ENCODE peak calls at places on chromosomes 16 and 17, in eight cellular contexts. G, X, Y, B, R, O, I and L are unnamed samples.

GRCh38 chr16:27235055-27235937 is 32.0 kb downstream of the KDM8 start:
- DNase-seq in G (no peak), X (peak), Y (peak), B (peak), R (peak), O (peak), I (peak), L (no peak)

GRCh38 chr17:44350733-44351226 is 5.7 kb downstream of the GRN start:
- DNase-seq in G (peak), X (peak), Y (peak), B (peak), R (no peak), O (peak), I (no peak), L (no peak)

GRCh38 chr16:51276335-51276734 is 125.3 kb upstream of the SALL1 start:
- DNase-seq in G (no peak), X (no peak), Y (no peak), B (no peak), R (peak), O (no peak), I (no peak), L (no peak)

GRCh38 chr17:49063652-49064051 is 66.5 kb downstream of the IGF2BP1 start:
- DNase-seq in G (no peak), X (no peak), Y (no peak), B (no peak), R (no peak), O (no peak), I (no peak), L (no peak)

GRCh38 chr17:1019451-1019850 is 22.5 kb downstream of the TIMM22 start:
- DNase-seq in G (no peak), X (no peak), Y (no peak), B (no peak), R (no peak), O (peak), I (no peak), L (no peak)

GRCh38 chr16:49055824-49056545 is 225.7 kb downstream of the CBLN1 start:
- DNase-seq in G (no peak), X (no peak), Y (no peak), B (no peak), R (no peak), O (no peak), I (no peak), L (no peak)

GRCh38 chr17:44599298-44600175 is 42.3 kb downstream of the FZD2 start:
- DNase-seq in G (no peak), X (no peak), Y (peak), B (no peak), R (no peak), O (peak), I (no peak), L (no peak)

GRCh38 chr17:76996741-76997694 is 128.8 kb downstream of the MGAT5B start:
- DNase-seq in G (no peak), X (no peak), Y (no peak), B (no peak), R (no peak), O (no peak), I (no peak), L (no peak)

GRCh38 chr17:58060596-58061191 is 22.5 kb upstream of the DYNLL2 start:
- DNase-seq in G (no peak), X (peak), Y (peak), B (no peak), R (no peak), O (no peak), I (peak), L (no peak)

GRCh38 chr16:11597737-11598136 is 11.0 kb upstream of the LITAF start:
- DNase-seq in G (peak), X (peak), Y (no peak), B (no peak), R (no peak), O (no peak), I (no peak), L (no peak)

GRCh38 chr17:915416-916201 is 64.0 kb downstream of the NXN start:
- DNase-seq in G (no peak), X (no peak), Y (no peak), B (no peak), R (no peak), O (peak), I (no peak), L (peak)

GRCh38 chr16:65415460-65415859 is 293.6 kb upstream of the CDH11 start:
- DNase-seq in G (no peak), X (no peak), Y (no peak), B (no peak), R (no peak), O (no peak), I (no peak), L (no peak)

GRCh38 chr17:80264048-80264792 is 3.6 kb downstream of the RNF213 start:
- DNase-seq in G (no peak), X (peak), Y (no peak), B (peak), R (no peak), O (no peak), I (no peak), L (no peak)

GRCh38 chr17:68199837-68200688 is 47.8 kb upstream of the AMZ2 start:
- DNase-seq in G (no peak), X (no peak), Y (no peak), B (no peak), R (no peak), O (no peak), I (no peak), L (no peak)

GRCh38 chr17:45132569-45133463 is 501 bp upstream of the PLCD3 start:
- DNase-seq in G (peak), X (peak), Y (peak), B (peak), R (peak), O (peak), I (no peak), L (no peak)

GRCh38 chr17:19448341-19449268 is 37.6 kb downstream of the RNF112 start:
- DNase-seq in G (no peak), X (no peak), Y (no peak), B (no peak), R (peak), O (peak), I (no peak), L (no peak)

GRCh38 chr17:65535777-65536572 is 25.5 kb downstream of the AXIN2 start:
- DNase-seq in G (no peak), X (peak), Y (no peak), B (no peak), R (no peak), O (no peak), I (no peak), L (no peak)

GRCh38 chr17:77423589-77424451 is 283.1 kb downstream of the SEC14L1 start:
- DNase-seq in G (no peak), X (no peak), Y (peak), B (no peak), R (peak), O (no peak), I (peak), L (no peak)

GRCh38 chr17:77422104-77422782 is 281.5 kb downstream of the SEC14L1 start:
- DNase-seq in G (no peak), X (no peak), Y (no peak), B (no peak), R (no peak), O (no peak), I (no peak), L (no peak)

GRCh38 chr17:76840884-76841775 is 27.1 kb upstream of the MGAT5B start:
- DNase-seq in G (no peak), X (no peak), Y (no peak), B (no peak), R (no peak), O (peak), I (no peak), L (no peak)

GRCh38 chr17:82297280-82297803 is 20.1 kb downstream of the CD7 start:
- DNase-seq in G (no peak), X (peak), Y (peak), B (peak), R (peak), O (no peak), I (no peak), L (peak)

GRCh38 chr17:67187927-67188326 is 57.1 kb downstream of the HELZ start:
- DNase-seq in G (no peak), X (no peak), Y (no peak), B (no peak), R (no peak), O (no peak), I (no peak), L (no peak)

GRCh38 chr16:78605548-78606097 is 506.2 kb downstream of the WWOX start:
- DNase-seq in G (no peak), X (no peak), Y (no peak), B (no peak), R (no peak), O (no peak), I (no peak), L (no peak)

GRCh38 chr17:21007646-21008045 is 35.2 kb downstream of the USP22 start:
- DNase-seq in G (no peak), X (no peak), Y (no peak), B (no peak), R (no peak), O (no peak), I (no peak), L (no peak)

GRCh38 chr17:65137076-65137935 is at the start of gene RGS9:
- DNase-seq in G (peak), X (peak), Y (peak), B (peak), R (peak), O (peak), I (peak), L (peak)

GRCh38 chr16:74627506-74628220 is 20.7 kb upstream of the GLG1 start:
- DNase-seq in G (no peak), X (no peak), Y (no peak), B (no peak), R (no peak), O (no peak), I (peak), L (no peak)

GRCh38 chr17:63647065-63647725 is 25.0 kb downstream of the MAP3K3 start:
- DNase-seq in G (no peak), X (no peak), Y (no peak), B (no peak), R (no peak), O (no peak), I (no peak), L (no peak)

GRCh38 chr17:67992541-67993152 is 3.6 kb downstream of the C17orf58 start:
- DNase-seq in G (no peak), X (no peak), Y (no peak), B (no peak), R (no peak), O (no peak), I (no peak), L (no peak)

GRCh38 chr17:57861000-57861736 is 11.3 kb upstream of the MRPS23 start:
- DNase-seq in G (peak), X (peak), Y (peak), B (peak), R (no peak), O (no peak), I (no peak), L (no peak)

GRCh38 chr17:16506188-16506587 is 14.2 kb upstream of the LRRC75A start:
- DNase-seq in G (no peak), X (no peak), Y (no peak), B (no peak), R (no peak), O (no peak), I (no peak), L (no peak)

GRCh38 chr16:75110637-75111513 is 5.7 kb downstream of the LDHD start:
- DNase-seq in G (peak), X (peak), Y (peak), B (peak), R (peak), O (peak), I (peak), L (peak)

GRCh38 chr16:12675852-12676251 is 127.8 kb downstream of the CPPED1 start:
- DNase-seq in G (no peak), X (no peak), Y (no peak), B (no peak), R (no peak), O (no peak), I (no peak), L (no peak)

GRCh38 chr17:40335620-40336019 is 26.6 kb downstream of the RARA start:
- DNase-seq in G (no peak), X (no peak), Y (no peak), B (no peak), R (no peak), O (no peak), I (no peak), L (no peak)

GRCh38 chr16:27841061-27841801 is 222.3 kb downstream of the GSG1L start:
- DNase-seq in G (peak), X (peak), Y (no peak), B (no peak), R (no peak), O (no peak), I (no peak), L (no peak)

GRCh38 chr17:15341385-15341849 is at the start of gene TEKT3:
- DNase-seq in G (peak), X (peak), Y (peak), B (peak), R (peak), O (peak), I (no peak), L (no peak)

GRCh38 chr17:74147966-74148365 is 55.5 kb upstream of the RPL38 start:
- DNase-seq in G (no peak), X (no peak), Y (no peak), B (no peak), R (no peak), O (no peak), I (no peak), L (no peak)

GRCh38 chr16:67000384-67001158 is 12.2 kb downstream of the CES4A start:
- DNase-seq in G (peak), X (peak), Y (peak), B (peak), R (peak), O (peak), I (no peak), L (no peak)

DNA sequence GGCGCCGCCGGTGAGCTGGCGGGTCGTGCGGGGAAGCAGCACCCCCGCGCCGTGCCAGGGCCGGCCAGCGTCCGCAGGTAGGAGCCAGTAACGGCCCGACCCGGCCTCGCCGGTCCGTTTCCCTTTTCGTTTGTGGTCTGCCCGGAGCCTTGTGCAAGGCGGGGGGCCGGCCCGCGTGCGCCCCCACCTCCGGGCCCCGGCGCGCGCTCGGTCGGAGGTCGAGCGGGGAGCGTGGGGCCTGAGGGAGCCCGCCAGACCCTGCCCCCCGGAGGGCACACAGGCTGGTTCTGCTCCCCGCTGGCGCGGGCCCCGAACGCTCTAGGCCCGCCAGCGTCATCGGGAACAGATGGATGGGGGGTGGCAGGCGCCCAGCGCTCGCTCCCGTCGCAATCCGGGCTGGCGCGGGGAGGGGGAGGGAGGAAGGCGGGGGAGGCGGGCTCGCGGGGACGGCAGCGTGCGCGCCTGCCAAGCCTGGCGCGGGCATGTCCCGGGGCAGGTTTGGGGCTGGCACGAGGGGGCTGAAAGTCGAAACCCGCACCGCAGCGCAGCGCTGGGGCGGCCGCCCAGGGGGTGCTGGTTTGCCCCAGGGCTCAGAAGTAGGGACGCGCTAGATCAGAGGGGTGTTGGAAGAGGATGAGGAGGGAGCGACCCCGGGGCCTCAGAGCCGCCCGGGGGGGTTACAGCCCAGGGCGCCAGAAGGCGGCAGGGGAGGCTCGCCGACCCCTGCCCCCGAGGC is 1.5 kb upstream of the GSE1 start:
- DNase-seq in G (peak), X (peak), Y (peak), B (peak), R (peak), O (peak), I (no peak), L (no peak)
- H3K4me3 ChIP-seq in G (peak), X (peak), Y (peak), B (peak), R (peak), O (peak), I (peak), L (peak)

GRCh38 chr16:31002252-31002700 is 8.2 kb downstream of the STX1B start:
- DNase-seq in G (no peak), X (no peak), Y (no peak), B (no peak), R (no peak), O (no peak), I (no peak), L (no peak)

GRCh38 chr16:31003744-31004143 is 6.7 kb downstream of the STX1B start:
- DNase-seq in G (no peak), X (no peak), Y (no peak), B (no peak), R (no peak), O (no peak), I (no peak), L (no peak)

GRCh38 chr16:31002810-31003209 is 7.6 kb downstream of the STX1B start:
- DNase-seq in G (no peak), X (no peak), Y (no peak), B (no peak), R (no peak), O (no peak), I (no peak), L (no peak)

GRCh38 chr16:31000671-31001382 is 9.6 kb downstream of the STX1B start:
- DNase-seq in G (no peak), X (no peak), Y (no peak), B (no peak), R (no peak), O (no peak), I (no peak), L (no peak)

GRCh38 chr16:31001507-31002251 is 8.8 kb downstream of the STX1B start:
- DNase-seq in G (no peak), X (no peak), Y (no peak), B (no peak), R (no peak), O (no peak), I (no peak), L (no peak)
- H3K4me3 ChIP-seq in G (no peak), X (no peak), Y (no peak), B (no peak), R (no peak), O (no peak), I (no peak), L (no peak)

GRCh38 chr17:11240841-11241610 is at the start of gene SHISA6:
- DNase-seq in G (peak), X (no peak), Y (no peak), B (no peak), R (no peak), O (peak), I (no peak), L (no peak)
- H3K4me3 ChIP-seq in G (peak), X (no peak), Y (no peak), B (peak), R (no peak), O (peak), I (no peak), L (no peak)

GRCh38 chr17:4788159-4788806 is 481 bp upstream of the GLTPD2 start:
- DNase-seq in G (no peak), X (no peak), Y (no peak), B (no peak), R (no peak), O (no peak), I (no peak), L (no peak)
- H3K4me3 ChIP-seq in G (no peak), X (no peak), Y (no peak), B (peak), R (no peak), O (peak), I (peak), L (no peak)

DNA sequence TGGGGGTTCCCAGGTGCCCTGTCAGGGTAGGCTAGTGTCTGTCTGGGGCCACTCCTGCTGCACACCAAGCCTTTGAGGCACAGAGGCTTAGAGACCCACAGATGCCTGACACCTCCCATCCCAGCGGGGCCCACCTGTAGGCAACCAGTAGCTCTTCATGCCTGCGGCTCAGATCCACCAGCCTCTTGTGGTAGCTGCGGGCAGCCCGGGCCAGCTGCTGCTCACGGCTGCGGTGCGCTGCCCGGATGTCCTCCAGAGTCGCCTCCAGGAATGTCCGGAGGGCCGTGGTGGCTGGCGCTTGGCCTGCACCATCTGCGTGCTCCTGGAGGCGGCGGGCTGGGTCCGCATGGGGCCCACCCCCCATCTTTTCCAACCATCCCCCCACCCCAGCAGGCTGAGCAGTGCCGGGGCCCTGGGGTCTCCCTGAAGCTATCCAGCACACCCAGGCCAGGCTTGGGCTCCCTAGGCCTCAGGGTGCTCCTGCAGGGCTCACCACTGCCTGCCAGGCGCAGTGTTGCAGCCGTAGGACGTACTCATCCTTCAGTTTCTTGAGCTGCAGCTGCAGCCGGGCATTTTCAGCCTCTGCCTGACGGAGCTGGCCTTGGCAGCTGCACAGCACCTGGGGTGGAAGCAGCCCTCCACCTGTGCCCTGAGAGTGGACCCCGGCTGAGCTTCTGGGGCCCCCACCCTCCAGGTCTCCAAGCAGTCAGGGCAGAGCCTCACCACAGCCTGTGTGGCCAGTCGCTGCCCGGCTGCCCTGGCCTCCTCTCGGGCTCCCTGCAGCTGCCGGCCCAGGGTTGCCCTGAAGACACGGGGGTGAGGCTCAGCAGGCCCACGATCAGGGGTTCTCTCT is 1.8 kb downstream of the CCDC78 start:
- DNase-seq in G (no peak), X (no peak), Y (no peak), B (no peak), R (no peak), O (no peak), I (no peak), L (no peak)
- H3K4me3 ChIP-seq in G (no peak), X (no peak), Y (no peak), B (no peak), R (no peak), O (no peak), I (no peak), L (no peak)

DNA sequence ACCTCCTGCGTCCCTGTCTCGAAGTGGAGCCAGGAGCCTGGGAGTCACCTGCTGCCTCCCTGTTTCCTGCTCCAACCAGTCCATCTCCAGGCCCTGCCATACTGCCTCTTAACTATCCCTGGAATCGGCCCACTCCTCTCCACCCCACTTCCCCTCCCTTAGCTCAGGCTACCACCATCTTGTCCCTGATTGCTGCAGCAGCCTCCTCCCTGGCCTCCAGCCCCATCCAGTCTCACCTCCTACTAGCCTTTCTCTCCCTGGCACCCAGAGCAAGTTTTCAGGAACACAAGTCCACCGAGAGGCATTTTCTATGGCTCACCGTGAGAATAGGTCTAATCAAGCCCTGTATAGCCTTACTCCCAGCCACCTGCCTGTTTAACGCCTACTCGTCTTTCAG is 865 bp upstream of the CAMKK1 start:
- DNase-seq in G (no peak), X (no peak), Y (no peak), B (no peak), R (no peak), O (no peak), I (no peak), L (no peak)
- H3K4me3 ChIP-seq in G (peak), X (peak), Y (no peak), B (peak), R (no peak), O (no peak), I (peak), L (peak)

GRCh38 chr16:379961-380836 is 1.6 kb downstream of the PGAP6 start:
- DNase-seq in G (peak), X (no peak), Y (no peak), B (no peak), R (no peak), O (no peak), I (no peak), L (no peak)
- H3K4me3 ChIP-seq in G (peak), X (peak), Y (no peak), B (peak), R (no peak), O (peak), I (peak), L (peak)

GRCh38 chr16:70455910-70456309 is 1.5 kb downstream of the FCSK start:
- DNase-seq in G (no peak), X (no peak), Y (no peak), B (no peak), R (no peak), O (no peak), I (no peak), L (no peak)
- H3K4me3 ChIP-seq in G (no peak), X (no peak), Y (no peak), B (no peak), R (no peak), O (no peak), I (no peak), L (no peak)